ENCODE peak calls at places on chromosomes 2 and 18, in five cellular contexts. O, B, W, A and V are unnamed samples.

GRCh38 chr2:628651-629050 is 48.6 kb downstream of the TMEM18 start:
- DNase-seq in O (no peak), B (no peak), W (no peak), A (no peak), V (no peak)

GRCh38 chr2:214504599-214505376 is 93.9 kb downstream of the VWC2L start:
- DNase-seq in O (no peak), B (no peak), W (no peak), A (no peak), V (no peak)

GRCh38 chr2:128646691-128647090 is 328.0 kb upstream of the HS6ST1 start:
- DNase-seq in O (no peak), B (no peak), W (no peak), A (no peak), V (no peak)

GRCh38 chr2:211347328-211347727 is 790.9 kb downstream of the CPS1 start:
- DNase-seq in O (no peak), B (no peak), W (no peak), A (peak), V (no peak)

GRCh38 chr2:191385416-191386160 is 140.4 kb downstream of the MYO1B start:
- DNase-seq in O (no peak), B (no peak), W (no peak), A (no peak), V (no peak)

GRCh38 chr2:158990397-158991209 is 22.2 kb downstream of the TANC1 start:
- DNase-seq in O (no peak), B (no peak), W (no peak), A (no peak), V (no peak)

GRCh38 chr2:55590810-55591440 is 26.5 kb downstream of the PPP4R3B start:
- DNase-seq in O (no peak), B (peak), W (peak), A (no peak), V (no peak)

GRCh38 chr2:178865121-178865520 is 57.9 kb upstream of the TTN start:
- DNase-seq in O (no peak), B (no peak), W (no peak), A (no peak), V (no peak)

GRCh38 chr18:75775121-75775520 is 347.6 kb upstream of the SMIM21 start:
- DNase-seq in O (no peak), B (no peak), W (no peak), A (no peak), V (no peak)

GRCh38 chr2:234060236-234060635 is 9.7 kb downstream of the SPP2 start:
- DNase-seq in O (no peak), B (no peak), W (no peak), A (no peak), V (no peak)

GRCh38 chr18:68533641-68534040 is 181.3 kb downstream of the TMX3 start:
- DNase-seq in O (no peak), B (no peak), W (no peak), A (no peak), V (peak)

GRCh38 chr18:35117951-35118411 is 76.8 kb downstream of the MAPRE2 start:
- DNase-seq in O (no peak), B (no peak), W (no peak), A (no peak), V (no peak)

GRCh38 chr2:137316075-137316474 is 550.7 kb downstream of the THSD7B start:
- DNase-seq in O (no peak), B (no peak), W (no peak), A (no peak), V (no peak)

GRCh38 chr2:71730785-71731383 is 277.5 kb downstream of the DYSF start:
- DNase-seq in O (no peak), B (no peak), W (no peak), A (no peak), V (no peak)

GRCh38 chr2:191291471-191291870 is 46.3 kb downstream of the MYO1B start:
- DNase-seq in O (no peak), B (no peak), W (no peak), A (no peak), V (no peak)

GRCh38 chr18:25047983-25048382 is 304.0 kb downstream of the ZNF521 start:
- DNase-seq in O (peak), B (no peak), W (no peak), A (no peak), V (no peak)

GRCh38 chr2:109232306-109232705 is 103.3 kb downstream of the SH3RF3 start:
- DNase-seq in O (no peak), B (no peak), W (no peak), A (no peak), V (no peak)

GRCh38 chr2:201886504-201886903 is 80.2 kb downstream of the CDK15 start:
- DNase-seq in O (no peak), B (no peak), W (no peak), A (no peak), V (no peak)

GRCh38 chr18:59917422-59917821 is 17.6 kb downstream of the PMAIP1 start:
- DNase-seq in O (no peak), B (no peak), W (no peak), A (no peak), V (no peak)
- TF ChIP-seq TAF1 in O (no peak), B (no peak), W (no peak), A (no peak), V (no peak)

DNA sequence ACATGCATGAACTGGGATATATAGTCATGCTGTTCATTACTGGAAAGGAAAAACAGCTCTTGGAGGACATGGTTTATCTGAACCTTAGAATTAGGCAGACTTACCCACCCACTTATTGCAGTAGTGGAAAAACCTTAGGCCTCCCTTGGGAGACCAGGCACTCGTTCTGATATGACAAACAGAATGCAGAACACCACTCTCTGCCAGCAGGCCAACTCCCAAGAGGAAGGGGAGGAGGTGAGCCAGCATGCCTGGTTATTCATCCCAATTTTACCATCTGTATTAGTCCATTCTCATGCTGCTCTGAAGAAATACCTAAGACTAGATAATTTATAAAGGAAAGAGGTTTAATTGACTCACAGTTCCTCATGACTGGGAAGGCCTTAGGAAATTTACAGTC is 17.5 kb downstream of the C18orf63 start:
- DNase-seq in O (no peak), B (no peak), W (no peak), A (no peak), V (no peak)
- TF ChIP-seq YY1 in O (no peak), B (no peak), W (no peak), A (no peak), V (no peak)

DNA sequence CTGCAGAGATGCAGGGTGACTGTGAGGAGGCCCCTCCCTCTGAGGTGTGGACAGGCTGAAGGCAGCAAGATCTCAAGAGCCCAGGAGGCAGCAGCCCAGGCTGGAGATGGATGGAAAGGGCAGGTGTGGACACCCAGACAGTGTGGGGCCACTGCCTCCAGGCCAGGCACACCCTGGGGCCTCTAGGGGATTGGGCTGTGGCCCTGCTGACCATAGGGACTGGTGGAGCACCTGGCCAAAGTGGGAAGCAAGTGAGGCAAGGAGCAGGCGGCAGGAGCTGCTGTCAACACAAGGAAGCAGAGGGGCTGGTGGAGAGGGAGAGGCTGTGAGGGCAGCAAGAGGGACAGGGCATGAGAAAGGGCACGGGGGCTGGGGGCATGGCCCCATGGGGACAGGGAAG is 10.8 kb downstream of the SNED1 start:
- DNase-seq in O (no peak), B (no peak), W (no peak), A (no peak), V (no peak)
- TF ChIP-seq USF2 in O (no peak), B (no peak), W (no peak), A (no peak), V (no peak)

GRCh38 chr2:220025207-220025606 is 397.8 kb downstream of the SLC4A3 start:
- DNase-seq in O (no peak), B (no peak), W (no peak), A (no peak), V (no peak)
- TF ChIP-seq TAF1 in O (no peak), B (no peak), W (no peak), A (no peak), V (no peak)

GRCh38 chr18:80070825-80071224 is 36.6 kb downstream of the RBFA start:
- DNase-seq in O (no peak), B (no peak), W (no peak), A (no peak), V (no peak)
- TF ChIP-seq YY1 in O (no peak), B (no peak), W (no peak), A (no peak), V (no peak)

DNA sequence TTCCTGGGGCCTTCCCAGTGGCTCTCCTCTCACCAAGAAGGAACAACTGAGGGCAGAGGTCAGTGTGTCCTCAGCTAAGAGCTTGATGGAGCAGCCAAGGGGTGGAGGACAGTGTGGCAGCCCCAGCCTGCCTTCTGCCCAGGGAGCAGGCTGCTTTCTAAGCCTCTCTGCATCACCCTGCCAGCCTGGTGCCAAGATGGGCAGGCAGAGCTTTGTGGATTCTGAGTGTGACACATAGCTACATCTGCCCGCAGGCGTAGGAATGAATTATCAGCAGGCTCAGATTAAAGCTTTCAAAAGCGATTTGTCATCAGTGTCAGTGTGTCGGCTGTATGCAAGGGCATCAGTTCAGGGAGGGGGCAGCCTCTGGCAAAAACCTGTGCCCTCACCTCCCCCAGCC is 8.7 kb downstream of the MAL start:
- DNase-seq in O (no peak), B (no peak), W (no peak), A (no peak), V (peak)
- TF ChIP-seq USF2 in O (no peak), B (no peak), W (no peak), A (no peak), V (no peak)